ENCODE peak calls at places on chromosome 2, in five cellular contexts. One of them, this sample, is unnamed.

GRCh38 chr2:46381263-46381849 is 84.1 kb downstream of the EPAS1 start:
- DNase-seq in foreskin fibroblast: no peak
- DNase-seq in fibroblast of mammary gland: no peak
- DNase-seq in prostate gland: no peak
- DNase-seq in pancreas: no peak
- DNase-seq in this sample: peak

GRCh38 chr2:101823849-101824248 is 126.3 kb downstream of the MAP4K4 start:
- DNase-seq in foreskin fibroblast: peak
- DNase-seq in fibroblast of mammary gland: peak
- DNase-seq in prostate gland: no peak
- DNase-seq in pancreas: no peak
- DNase-seq in this sample: no peak

GRCh38 chr2:48278590-48278989 is 251.4 kb upstream of the STON1 start:
- DNase-seq in foreskin fibroblast: peak
- DNase-seq in fibroblast of mammary gland: peak
- DNase-seq in prostate gland: no peak
- DNase-seq in pancreas: no peak
- DNase-seq in this sample: no peak

GRCh38 chr2:23659328-23659727 is 267.6 kb downstream of the ATAD2B start:
- DNase-seq in foreskin fibroblast: no peak
- DNase-seq in fibroblast of mammary gland: no peak
- DNase-seq in prostate gland: no peak
- DNase-seq in pancreas: no peak
- DNase-seq in this sample: no peak

GRCh38 chr2:203551653-203552250 is 16.7 kb upstream of the RAPH1 start:
- DNase-seq in foreskin fibroblast: peak
- DNase-seq in fibroblast of mammary gland: peak
- DNase-seq in prostate gland: peak
- DNase-seq in pancreas: no peak
- DNase-seq in this sample: no peak

GRCh38 chr2:148524519-148524919 is 120.0 kb upstream of the EPC2 start:
- DNase-seq in foreskin fibroblast: no peak
- DNase-seq in fibroblast of mammary gland: no peak
- DNase-seq in prostate gland: no peak
- DNase-seq in pancreas: no peak
- DNase-seq in this sample: no peak

GRCh38 chr2:62529758-62530157 is 23.8 kb upstream of the TMEM17 start:
- DNase-seq in foreskin fibroblast: no peak
- DNase-seq in fibroblast of mammary gland: no peak
- DNase-seq in prostate gland: no peak
- DNase-seq in pancreas: no peak
- DNase-seq in this sample: no peak

GRCh38 chr2:234095301-234095700 is 44.8 kb downstream of the SPP2 start:
- DNase-seq in foreskin fibroblast: no peak
- DNase-seq in fibroblast of mammary gland: no peak
- DNase-seq in prostate gland: no peak
- DNase-seq in pancreas: no peak
- DNase-seq in this sample: no peak

GRCh38 chr2:164847291-164847690 is 5.7 kb upstream of the COBLL1 start:
- DNase-seq in foreskin fibroblast: no peak
- DNase-seq in fibroblast of mammary gland: no peak
- DNase-seq in prostate gland: no peak
- DNase-seq in pancreas: no peak
- DNase-seq in this sample: no peak

GRCh38 chr2:8575011-8575750 is 106.7 kb upstream of the ID2 start:
- DNase-seq in foreskin fibroblast: no peak
- DNase-seq in fibroblast of mammary gland: peak
- DNase-seq in prostate gland: no peak
- DNase-seq in pancreas: no peak
- DNase-seq in this sample: peak

GRCh38 chr2:109439897-109440506 is 173.8 kb downstream of the SEPTIN10 start:
- DNase-seq in foreskin fibroblast: no peak
- DNase-seq in fibroblast of mammary gland: no peak
- DNase-seq in prostate gland: no peak
- DNase-seq in pancreas: no peak
- DNase-seq in this sample: no peak

GRCh38 chr2:226766352-226767055 is 33.1 kb downstream of the IRS1 start:
- DNase-seq in foreskin fibroblast: peak
- DNase-seq in fibroblast of mammary gland: peak
- DNase-seq in prostate gland: no peak
- DNase-seq in pancreas: no peak
- DNase-seq in this sample: no peak

GRCh38 chr2:172848549-172848948 is 112.9 kb downstream of the RAPGEF4 start:
- DNase-seq in foreskin fibroblast: no peak
- DNase-seq in fibroblast of mammary gland: no peak
- DNase-seq in prostate gland: no peak
- DNase-seq in pancreas: peak
- DNase-seq in this sample: no peak

GRCh38 chr2:106983305-106983704 is 97.3 kb upstream of the ST6GAL2 start:
- DNase-seq in foreskin fibroblast: peak
- DNase-seq in fibroblast of mammary gland: no peak
- DNase-seq in prostate gland: no peak
- DNase-seq in pancreas: no peak
- DNase-seq in this sample: no peak

GRCh38 chr2:219512524-219513216 is 1.6 kb upstream of the ASIC4 start:
- DNase-seq in foreskin fibroblast: no peak
- DNase-seq in fibroblast of mammary gland: no peak
- DNase-seq in prostate gland: no peak
- DNase-seq in pancreas: peak
- DNase-seq in this sample: no peak

GRCh38 chr2:158725496-158725895 is 69.6 kb upstream of the DAPL1 start:
- DNase-seq in foreskin fibroblast: peak
- DNase-seq in fibroblast of mammary gland: no peak
- DNase-seq in prostate gland: no peak
- DNase-seq in pancreas: no peak
- DNase-seq in this sample: no peak

GRCh38 chr2:74816540-74817331 is 17.2 kb upstream of the HK2 start:
- DNase-seq in foreskin fibroblast: no peak
- DNase-seq in fibroblast of mammary gland: no peak
- DNase-seq in prostate gland: no peak
- DNase-seq in pancreas: no peak
- DNase-seq in this sample: no peak

GRCh38 chr2:54239427-54239826 is 16.6 kb downstream of the TSPYL6 start:
- DNase-seq in foreskin fibroblast: peak
- DNase-seq in fibroblast of mammary gland: peak
- DNase-seq in prostate gland: no peak
- DNase-seq in pancreas: no peak
- DNase-seq in this sample: no peak

GRCh38 chr2:98476192-98476868 is 31.7 kb downstream of the INPP4A start:
- DNase-seq in foreskin fibroblast: no peak
- DNase-seq in fibroblast of mammary gland: peak
- DNase-seq in prostate gland: peak
- DNase-seq in pancreas: no peak
- DNase-seq in this sample: no peak

GRCh38 chr2:130967020-130967495 is 126.2 kb downstream of the FAM168B start:
- DNase-seq in foreskin fibroblast: no peak
- DNase-seq in fibroblast of mammary gland: no peak
- DNase-seq in prostate gland: no peak
- DNase-seq in pancreas: no peak
- DNase-seq in this sample: no peak

GRCh38 chr2:239308696-239309397 is 92.0 kb downstream of the HDAC4 start:
- DNase-seq in foreskin fibroblast: peak
- DNase-seq in fibroblast of mammary gland: peak
- DNase-seq in prostate gland: no peak
- DNase-seq in pancreas: no peak
- DNase-seq in this sample: peak

GRCh38 chr2:21486445-21486844 is 362.7 kb downstream of the TDRD15 start:
- DNase-seq in foreskin fibroblast: no peak
- DNase-seq in fibroblast of mammary gland: no peak
- DNase-seq in prostate gland: no peak
- DNase-seq in pancreas: no peak
- DNase-seq in this sample: no peak

GRCh38 chr2:208608436-208608835 is 201.8 kb downstream of the PTH2R start:
- DNase-seq in foreskin fibroblast: no peak
- DNase-seq in fibroblast of mammary gland: no peak
- DNase-seq in prostate gland: no peak
- DNase-seq in pancreas: no peak
- DNase-seq in this sample: no peak

GRCh38 chr2:133765693-133766092 is 197.4 kb upstream of the NCKAP5 start:
- DNase-seq in foreskin fibroblast: peak
- DNase-seq in fibroblast of mammary gland: no peak
- DNase-seq in prostate gland: peak
- DNase-seq in pancreas: no peak
- DNase-seq in this sample: no peak

GRCh38 chr2:175187378-175187777 is 5.9 kb upstream of the ATP5MC3 start:
- DNase-seq in foreskin fibroblast: peak
- DNase-seq in fibroblast of mammary gland: peak
- DNase-seq in prostate gland: no peak
- DNase-seq in pancreas: no peak
- DNase-seq in this sample: no peak

GRCh38 chr2:85009019-85009618 is 38.2 kb downstream of the KCMF1 start:
- DNase-seq in foreskin fibroblast: no peak
- DNase-seq in fibroblast of mammary gland: no peak
- DNase-seq in prostate gland: no peak
- DNase-seq in pancreas: no peak
- DNase-seq in this sample: no peak

GRCh38 chr2:48530033-48530804 is at the start of gene STON1:
- DNase-seq in foreskin fibroblast: peak
- DNase-seq in fibroblast of mammary gland: peak
- DNase-seq in prostate gland: peak
- DNase-seq in pancreas: peak
- DNase-seq in this sample: peak

GRCh38 chr2:171086352-171087290 is 74.1 kb downstream of the TLK1 start:
- DNase-seq in foreskin fibroblast: peak
- DNase-seq in fibroblast of mammary gland: peak
- DNase-seq in prostate gland: peak
- DNase-seq in pancreas: no peak
- DNase-seq in this sample: no peak

GRCh38 chr2:11058129-11058528 is 97.1 kb upstream of the SLC66A3 start:
- DNase-seq in foreskin fibroblast: no peak
- DNase-seq in fibroblast of mammary gland: no peak
- DNase-seq in prostate gland: no peak
- DNase-seq in pancreas: no peak
- DNase-seq in this sample: no peak

GRCh38 chr2:66587216-66587615 is 152.3 kb downstream of the MEIS1 start:
- DNase-seq in foreskin fibroblast: peak
- DNase-seq in fibroblast of mammary gland: no peak
- DNase-seq in prostate gland: no peak
- DNase-seq in pancreas: peak
- DNase-seq in this sample: no peak

GRCh38 chr2:241767464-241768250 is 9.0 kb upstream of the GAL3ST2 start:
- DNase-seq in foreskin fibroblast: no peak
- DNase-seq in fibroblast of mammary gland: no peak
- DNase-seq in prostate gland: no peak
- DNase-seq in pancreas: no peak
- DNase-seq in this sample: peak

GRCh38 chr2:36544638-36545338 is 53.2 kb downstream of the FEZ2 start:
- DNase-seq in foreskin fibroblast: peak
- DNase-seq in fibroblast of mammary gland: no peak
- DNase-seq in prostate gland: no peak
- DNase-seq in pancreas: no peak
- DNase-seq in this sample: no peak

GRCh38 chr2:36549063-36549662 is 48.8 kb downstream of the FEZ2 start:
- DNase-seq in foreskin fibroblast: no peak
- DNase-seq in fibroblast of mammary gland: peak
- DNase-seq in prostate gland: no peak
- DNase-seq in pancreas: no peak
- DNase-seq in this sample: no peak

GRCh38 chr2:36541891-36542595 is 55.9 kb downstream of the FEZ2 start:
- DNase-seq in foreskin fibroblast: no peak
- DNase-seq in fibroblast of mammary gland: no peak
- DNase-seq in prostate gland: no peak
- DNase-seq in pancreas: no peak
- DNase-seq in this sample: no peak

GRCh38 chr2:36547906-36548305 is 50.1 kb downstream of the FEZ2 start:
- DNase-seq in foreskin fibroblast: no peak
- DNase-seq in fibroblast of mammary gland: no peak
- DNase-seq in prostate gland: no peak
- DNase-seq in pancreas: no peak
- DNase-seq in this sample: no peak

DNA sequence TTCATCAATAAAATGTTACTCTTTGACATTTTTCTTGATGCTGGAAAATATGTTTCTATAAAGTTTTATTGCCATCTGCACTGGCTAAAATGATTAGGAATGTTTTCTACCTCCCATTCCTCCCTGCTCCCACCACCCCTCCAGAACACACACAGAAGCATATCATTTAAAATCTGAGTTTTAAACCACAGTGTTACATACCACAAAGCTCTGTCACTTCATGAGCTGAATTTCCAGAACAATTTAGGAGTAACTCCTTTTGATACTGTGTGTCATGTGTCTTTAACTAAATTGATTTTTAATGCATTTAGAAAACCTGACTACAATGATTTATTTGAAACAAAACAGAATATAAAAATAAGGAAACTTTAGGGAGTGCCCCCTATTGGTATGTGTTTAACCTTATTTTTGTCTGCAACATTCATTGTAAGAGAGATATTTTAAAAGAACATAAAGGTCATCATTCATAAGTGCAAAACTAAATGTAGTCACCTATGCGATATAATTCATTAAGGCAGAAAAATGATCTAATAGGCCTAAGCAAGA is 52.0 kb downstream of the FEZ2 start:
- DNase-seq in foreskin fibroblast: no peak
- DNase-seq in fibroblast of mammary gland: no peak
- DNase-seq in prostate gland: no peak
- DNase-seq in pancreas: no peak
- DNase-seq in this sample: no peak
- TF ChIP-seq CTCF in foreskin fibroblast: no peak
- TF ChIP-seq CTCF in fibroblast of mammary gland: peak
- TF ChIP-seq CTCF in prostate gland: no peak
- TF ChIP-seq CTCF in pancreas: no peak
- TF ChIP-seq CTCF in this sample: peak

GRCh38 chr2:76210551-76210950 is 499.8 kb upstream of the GCFC2 start:
- DNase-seq in foreskin fibroblast: no peak
- DNase-seq in fibroblast of mammary gland: no peak
- DNase-seq in prostate gland: no peak
- DNase-seq in pancreas: no peak
- DNase-seq in this sample: no peak
- TF ChIP-seq CTCF in foreskin fibroblast: no peak
- TF ChIP-seq CTCF in fibroblast of mammary gland: no peak
- TF ChIP-seq CTCF in prostate gland: no peak
- TF ChIP-seq CTCF in pancreas: no peak
- TF ChIP-seq CTCF in this sample: no peak

GRCh38 chr2:42880738-42881525 is 88.5 kb upstream of the HAAO start:
- DNase-seq in foreskin fibroblast: no peak
- DNase-seq in fibroblast of mammary gland: no peak
- DNase-seq in prostate gland: no peak
- DNase-seq in pancreas: no peak
- DNase-seq in this sample: no peak
- TF ChIP-seq CTCF in foreskin fibroblast: no peak
- TF ChIP-seq CTCF in fibroblast of mammary gland: no peak
- TF ChIP-seq CTCF in prostate gland: no peak
- TF ChIP-seq CTCF in pancreas: no peak
- TF ChIP-seq CTCF in this sample: no peak

GRCh38 chr2:81327916-81328315 is 1023.4 kb upstream of the LRRTM1 start:
- DNase-seq in foreskin fibroblast: no peak
- DNase-seq in fibroblast of mammary gland: no peak
- DNase-seq in prostate gland: no peak
- DNase-seq in pancreas: no peak
- DNase-seq in this sample: no peak

GRCh38 chr2:81324046-81324445 is 1019.5 kb upstream of the LRRTM1 start:
- DNase-seq in foreskin fibroblast: peak
- DNase-seq in fibroblast of mammary gland: no peak
- DNase-seq in prostate gland: no peak
- DNase-seq in pancreas: no peak
- DNase-seq in this sample: no peak

GRCh38 chr2:81334046-81334445 is 1029.5 kb upstream of the LRRTM1 start:
- DNase-seq in foreskin fibroblast: no peak
- DNase-seq in fibroblast of mammary gland: no peak
- DNase-seq in prostate gland: no peak
- DNase-seq in pancreas: no peak
- DNase-seq in this sample: no peak

GRCh38 chr2:81328968-81329367 is 1024.4 kb upstream of the LRRTM1 start:
- DNase-seq in foreskin fibroblast: no peak
- DNase-seq in fibroblast of mammary gland: no peak
- DNase-seq in prostate gland: no peak
- DNase-seq in pancreas: no peak
- DNase-seq in this sample: no peak
- TF ChIP-seq CTCF in foreskin fibroblast: no peak
- TF ChIP-seq CTCF in fibroblast of mammary gland: no peak
- TF ChIP-seq CTCF in prostate gland: no peak
- TF ChIP-seq CTCF in pancreas: no peak
- TF ChIP-seq CTCF in this sample: no peak